ENCODE peak calls at places on chromosomes 1 and 21, in eight cellular contexts. A, U, M, H, B, V, Z and X are unnamed samples.

GRCh38 chr21:38054334-38054733 is 138.1 kb upstream of the KCNJ6 start:
- DNase-seq in H (no peak), B (no peak), M (no peak), V (no peak), U (no peak), A (no peak), Z (no peak), X (no peak)

GRCh38 chr1:206559661-206559995 is 52.3 kb downstream of the RASSF5 start:
- DNase-seq in U (no peak), B (no peak), H (no peak), M (no peak), A (no peak), Z (no peak), V (no peak), X (no peak)

GRCh38 chr1:90614872-90615271 is 102.2 kb downstream of the BARHL2 start:
- DNase-seq in Z (no peak), B (no peak), U (no peak), M (no peak), V (no peak), H (no peak), A (no peak), X (no peak)

GRCh38 chr1:7120863-7121621 is 335.8 kb downstream of the CAMTA1 start:
- DNase-seq in H (no peak), U (no peak), A (no peak), V (no peak), Z (no peak), B (no peak), M (no peak), X (no peak)

GRCh38 chr1:9115656-9116205 is 13.2 kb downstream of the GPR157 start:
- DNase-seq in B (peak), M (no peak), U (no peak), A (no peak), Z (no peak), V (no peak), H (no peak), X (no peak)

GRCh38 chr1:53652441-53653199 is 86.3 kb downstream of the GLIS1 start:
- DNase-seq in M (no peak), H (no peak), U (peak), A (no peak), Z (no peak), V (no peak), B (peak), X (no peak)

GRCh38 chr1:162873671-162874666 is 13.0 kb upstream of the CCDC190 start:
- DNase-seq in A (no peak), B (peak), M (no peak), Z (no peak), U (no peak), V (no peak), H (peak), X (no peak)

GRCh38 chr1:167472729-167473529 is 45.4 kb downstream of the CD247 start:
- DNase-seq in Z (no peak), V (no peak), U (no peak), A (no peak), B (no peak), H (no peak), M (no peak), X (no peak)

GRCh38 chr1:167227934-167228378 is 7.3 kb downstream of the POU2F1 start:
- DNase-seq in A (no peak), V (no peak), B (peak), M (no peak), Z (no peak), U (no peak), H (no peak), X (no peak)

GRCh38 chr1:119542492-119542946 is 35.5 kb downstream of the HSD3B1 start:
- DNase-seq in B (no peak), U (no peak), H (peak), Z (no peak), M (no peak), V (no peak), A (no peak), X (no peak)

GRCh38 chr1:118815909-118816308 is 172.2 kb downstream of the TBX15 start:
- DNase-seq in B (no peak), H (no peak), A (no peak), V (no peak), U (no peak), M (no peak), Z (no peak), X (no peak)

GRCh38 chr1:246971322-246971721 is 36.5 kb downstream of the ZNF695 start:
- DNase-seq in U (peak), V (peak), A (peak), H (peak), M (no peak), Z (no peak), B (peak), X (peak)

GRCh38 chr1:210123383-210123782 is 109.2 kb upstream of the SERTAD4 start:
- DNase-seq in A (no peak), H (no peak), M (no peak), Z (no peak), U (no peak), B (no peak), V (no peak), X (no peak)

GRCh38 chr1:78114034-78114956 is 68.5 kb downstream of the GIPC2 start:
- DNase-seq in Z (no peak), V (peak), M (peak), B (peak), U (no peak), A (peak), H (peak), X (peak)

GRCh38 chr1:237672748-237673147 is 218.0 kb downstream of the ZP4 start:
- DNase-seq in A (no peak), H (no peak), M (no peak), B (no peak), V (no peak), U (no peak), Z (no peak), X (no peak)

GRCh38 chr1:3984586-3984985 is 84.5 kb upstream of the C1orf174 start:
- DNase-seq in V (no peak), A (no peak), U (no peak), H (no peak), B (no peak), Z (no peak), M (no peak), X (no peak)

GRCh38 chr1:100545855-100546254 is 7.9 kb downstream of the GPR88 start:
- DNase-seq in B (no peak), U (no peak), V (no peak), Z (no peak), M (no peak), H (no peak), A (no peak), X (no peak)

GRCh38 chr1:214895226-214895625 is 187.3 kb upstream of the KCNK2 start:
- DNase-seq in U (no peak), Z (no peak), B (no peak), A (no peak), H (no peak), V (no peak), M (no peak), X (no peak)

GRCh38 chr1:11924334-11925195 is 1.7 kb downstream of the KIAA2013 start:
- DNase-seq in H (no peak), A (no peak), U (no peak), Z (no peak), B (no peak), M (no peak), V (no peak), X (no peak)

GRCh38 chr1:181043025-181043880 is 9.5 kb downstream of the MR1 start:
- DNase-seq in B (peak), M (peak), A (no peak), U (peak), H (no peak), Z (no peak), V (no peak), X (no peak)

GRCh38 chr1:62529227-62529626 is 68.1 kb upstream of the ANGPTL3 start:
- DNase-seq in M (no peak), U (no peak), V (no peak), B (no peak), H (no peak), A (no peak), Z (no peak), X (no peak)

GRCh38 chr1:88612783-88613182 is 71.3 kb upstream of the PKN2 start:
- DNase-seq in M (no peak), H (no peak), V (no peak), Z (no peak), B (no peak), A (no peak), U (peak), X (no peak)

GRCh38 chr1:238980053-238980452 is 406.3 kb upstream of the CHRM3 start:
- DNase-seq in A (no peak), V (no peak), M (no peak), H (no peak), Z (no peak), B (no peak), U (no peak), X (no peak)

GRCh38 chr1:17212487-17213121 is 7.7 kb downstream of the PADI1 start:
- DNase-seq in U (no peak), V (peak), Z (no peak), B (peak), H (no peak), A (no peak), M (no peak), X (no peak)

GRCh38 chr1:181135815-181136737 is 47.6 kb downstream of the IER5 start:
- DNase-seq in M (no peak), B (peak), A (no peak), Z (no peak), U (no peak), H (no peak), V (no peak), X (no peak)

GRCh38 chr1:202016717-202017384 is 6.5 kb downstream of the ELF3 start:
- DNase-seq in Z (no peak), V (no peak), M (no peak), H (no peak), A (no peak), B (no peak), U (no peak), X (no peak)

GRCh38 chr1:111747282-111747734 is 8.1 kb upstream of the INKA2 start:
- DNase-seq in H (peak), A (peak), M (peak), Z (no peak), V (peak), U (peak), B (peak), X (no peak)

GRCh38 chr1:245016700-245017099 is 138.1 kb upstream of the KIF26B start:
- DNase-seq in H (peak), B (no peak), Z (no peak), M (no peak), V (no peak), A (no peak), U (no peak), X (no peak)

GRCh38 chr1:45793942-45794604 is 9.3 kb upstream of the MAST2 start:
- DNase-seq in M (no peak), U (no peak), A (no peak), H (no peak), Z (no peak), B (no peak), V (no peak), X (no peak)

GRCh38 chr1:24952413-24952841 is 22.4 kb upstream of the RUNX3 start:
- DNase-seq in A (no peak), H (no peak), M (no peak), Z (no peak), V (no peak), B (no peak), U (no peak), X (no peak)

GRCh38 chr1:92410706-92411105 is 76.0 kb downstream of the GFI1 start:
- DNase-seq in B (no peak), Z (no peak), M (no peak), A (no peak), V (no peak), U (no peak), H (no peak), X (no peak)

GRCh38 chr1:89953072-89953626 is 41.8 kb upstream of the ZNF326 start:
- DNase-seq in A (peak), H (no peak), U (peak), V (no peak), M (no peak), B (peak), Z (no peak), X (no peak)

GRCh38 chr1:211326528-211327340 is at the start of gene TRAF5:
- DNase-seq in A (peak), Z (peak), B (peak), U (peak), H (peak), M (peak), V (peak), X (peak)

GRCh38 chr1:241411776-241412338 is 54.9 kb upstream of the RGS7 start:
- DNase-seq in H (no peak), M (no peak), Z (no peak), V (no peak), A (no peak), B (no peak), U (no peak), X (no peak)

GRCh38 chr1:164914208-164914607 is 355.2 kb downstream of the PBX1 start:
- DNase-seq in V (no peak), U (no peak), Z (no peak), M (no peak), H (peak), A (no peak), B (peak), X (no peak)
- TF ChIP-seq CTCF in V (peak), U (no peak), Z (no peak), M (no peak), H (no peak), A (peak), B (peak), X (peak)

GRCh38 chr1:153636312-153636711 is 2.4 kb downstream of the CHTOP start:
- DNase-seq in M (no peak), Z (no peak), H (no peak), U (peak), B (no peak), V (no peak), A (no peak), X (no peak)
- H3K27ac ChIP-seq in M (peak), Z (no peak), H (peak), U (peak), B (no peak), V (peak), A (peak), X (peak)

DNA sequence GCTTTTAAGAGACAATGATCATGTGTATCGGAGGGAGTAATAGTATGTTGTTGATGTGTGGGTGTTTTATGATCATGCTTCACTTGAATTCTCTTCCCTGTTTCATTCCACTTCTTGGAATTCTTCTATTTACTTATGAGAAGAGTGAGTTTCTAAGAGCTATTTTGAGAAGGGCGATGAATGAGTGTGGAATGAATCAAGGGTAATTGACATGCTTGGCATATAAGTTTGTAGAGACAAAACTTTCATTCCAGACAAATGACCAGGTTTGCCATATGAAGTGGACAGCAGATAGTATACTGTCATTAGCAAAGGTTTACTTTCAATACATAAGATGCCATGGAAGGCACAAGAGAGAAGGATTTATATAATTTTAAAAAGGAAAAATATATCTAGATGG is 42.3 kb upstream of the PDC start:
- DNase-seq in M (no peak), H (no peak), A (no peak), B (peak), V (no peak), U (no peak), Z (no peak), X (no peak)
- H3K4me3 ChIP-seq in M (no peak), H (no peak), A (no peak), B (no peak), V (no peak), U (no peak), Z (no peak), X (no peak)

DNA sequence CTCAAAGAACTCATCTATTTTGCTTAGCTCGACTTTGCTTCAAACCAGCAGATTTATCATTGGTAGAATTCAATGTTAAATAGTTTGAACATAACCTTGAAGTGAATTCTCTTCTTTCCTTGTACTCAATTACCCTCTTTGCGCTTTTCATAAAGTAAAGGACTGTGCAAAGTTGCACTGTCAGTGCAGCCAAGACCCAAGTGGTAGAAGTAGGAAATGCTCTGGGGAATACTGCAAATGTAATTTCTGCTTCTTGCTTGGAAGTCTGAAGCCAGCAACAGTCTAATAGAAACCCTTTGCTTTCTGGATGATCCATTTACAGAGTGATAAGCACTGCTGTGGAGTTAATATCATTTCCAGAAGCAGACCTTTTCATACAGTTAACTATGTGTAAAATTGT is 936.7 kb upstream of the TMPRSS15 start:
- DNase-seq in H (no peak), V (no peak), Z (no peak), A (no peak), B (no peak), U (no peak), M (no peak), X (no peak)
- TF ChIP-seq CTCF in H (no peak), V (no peak), Z (no peak), A (no peak), B (no peak), U (no peak), M (no peak), X (no peak)

DNA sequence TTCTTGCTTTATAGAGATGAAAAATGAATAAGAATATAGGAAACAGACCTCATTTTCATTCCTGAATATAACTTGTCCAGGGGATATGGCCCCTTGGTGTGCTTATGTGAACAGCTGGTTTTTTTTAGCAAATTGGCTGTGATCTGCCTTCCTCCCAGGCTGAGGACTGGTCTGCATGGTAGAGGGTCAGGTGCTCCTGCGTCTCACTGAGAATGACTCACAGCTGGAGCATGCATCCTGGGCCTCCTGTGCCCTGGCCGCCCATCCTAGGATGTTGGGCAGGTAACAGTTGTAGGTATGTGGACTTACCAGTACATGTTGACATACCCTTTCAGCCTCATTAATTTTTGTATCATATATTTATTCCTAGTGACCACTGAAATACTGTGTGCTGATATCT is 29.8 kb downstream of the AGT start:
- DNase-seq in Z (no peak), H (no peak), M (no peak), U (no peak), B (no peak), V (no peak), A (no peak), X (no peak)
- H3K27ac ChIP-seq in Z (no peak), H (no peak), M (no peak), U (no peak), B (no peak), V (no peak), A (no peak), X (peak)

GRCh38 chr1:68221971-68222355 is 10.4 kb downstream of the WLS start:
- DNase-seq in M (no peak), A (no peak), Z (no peak), B (peak), U (no peak), V (no peak), H (no peak), X (no peak)
- H3K4me3 ChIP-seq in M (no peak), A (no peak), Z (no peak), B (no peak), U (no peak), V (no peak), H (no peak), X (no peak)

GRCh38 chr1:58950897-58951296 is 167.1 kb upstream of the JUN start:
- DNase-seq in H (no peak), B (no peak), M (no peak), A (no peak), U (no peak), Z (no peak), V (no peak), X (no peak)
- TF ChIP-seq CTCF in H (no peak), B (no peak), M (no peak), A (no peak), U (no peak), Z (no peak), V (no peak), X (no peak)

GRCh38 chr21:45352621-45353125 is 52.3 kb upstream of the COL18A1 start:
- DNase-seq in U (no peak), V (no peak), H (no peak), M (no peak), Z (peak), A (no peak), B (no peak), X (no peak)

GRCh38 chr21:45351061-45351460 is 53.9 kb upstream of the COL18A1 start:
- DNase-seq in H (no peak), B (no peak), V (no peak), Z (peak), A (no peak), M (no peak), U (no peak), X (no peak)

GRCh38 chr21:45348591-45349327 is 56.2 kb upstream of the COL18A1 start:
- DNase-seq in H (no peak), V (no peak), Z (peak), M (no peak), A (no peak), B (no peak), U (no peak), X (no peak)

GRCh38 chr21:45351526-45352275 is 53.3 kb upstream of the COL18A1 start:
- DNase-seq in M (no peak), U (no peak), H (no peak), B (peak), V (no peak), A (no peak), Z (peak), X (no peak)

GRCh38 chr21:45350206-45350854 is 54.6 kb upstream of the COL18A1 start:
- DNase-seq in A (no peak), V (no peak), M (no peak), Z (no peak), H (no peak), U (no peak), B (no peak), X (no peak)
- H3K27ac ChIP-seq in A (peak), V (no peak), M (no peak), Z (no peak), H (peak), U (no peak), B (no peak), X (peak)

GRCh38 chr1:66535853-66536252 is 1.9 kb downstream of the SGIP1 start:
- DNase-seq in U (no peak), H (no peak), V (no peak), A (no peak), M (no peak), Z (no peak), B (no peak), X (no peak)
- H3K4me3 ChIP-seq in U (peak), H (no peak), V (peak), A (peak), M (no peak), Z (peak), B (peak), X (peak)